ENCODE peak calls at places on chromosomes 12 and 14, in eight cellular contexts. One of them, this sample, is unnamed. For H3K4me1, the result is how much of the 10 kb centered on the place peaks cover.

GRCh38 chr14:74231784-74232183 is 7.5 kb upstream of the VSX2 start:
- DNase-seq in heart left ventricle: no peak
- DNase-seq in fibroblast of lung: no peak
- DNase-seq in uterus: no peak
- DNase-seq in ovary: no peak
- DNase-seq in Panc1: no peak
- DNase-seq in left lung: no peak
- DNase-seq in IMR-90: no peak
- DNase-seq in this sample: no peak

GRCh38 chr12:110858848-110859247 is 12.1 kb downstream of the CCDC63 start:
- DNase-seq in heart left ventricle: no peak
- DNase-seq in fibroblast of lung: peak
- DNase-seq in uterus: no peak
- DNase-seq in ovary: no peak
- DNase-seq in Panc1: no peak
- DNase-seq in left lung: no peak
- DNase-seq in IMR-90: no peak
- DNase-seq in this sample: peak

GRCh38 chr12:90112668-90113067 is 404.0 kb upstream of the ATP2B1 start:
- DNase-seq in heart left ventricle: no peak
- DNase-seq in fibroblast of lung: no peak
- DNase-seq in uterus: no peak
- DNase-seq in ovary: no peak
- DNase-seq in Panc1: no peak
- DNase-seq in left lung: no peak
- DNase-seq in IMR-90: no peak
- DNase-seq in this sample: no peak

GRCh38 chr12:105899589-105899988 is 239.2 kb downstream of the NUAK1 start:
- DNase-seq in heart left ventricle: no peak
- DNase-seq in fibroblast of lung: peak
- DNase-seq in uterus: no peak
- DNase-seq in ovary: no peak
- DNase-seq in Panc1: no peak
- DNase-seq in left lung: no peak
- DNase-seq in IMR-90: no peak
- DNase-seq in this sample: no peak

GRCh38 chr12:116818341-116818856 is 62.8 kb downstream of the HRK start:
- DNase-seq in heart left ventricle: peak
- DNase-seq in fibroblast of lung: peak
- DNase-seq in uterus: peak
- DNase-seq in ovary: peak
- DNase-seq in Panc1: no peak
- DNase-seq in left lung: no peak
- DNase-seq in IMR-90: peak
- DNase-seq in this sample: no peak

GRCh38 chr14:63204407-63205280 is at the start of gene RHOJ:
- DNase-seq in heart left ventricle: peak
- DNase-seq in fibroblast of lung: peak
- DNase-seq in uterus: peak
- DNase-seq in ovary: peak
- DNase-seq in Panc1: no peak
- DNase-seq in left lung: peak
- DNase-seq in IMR-90: peak
- DNase-seq in this sample: peak

GRCh38 chr14:75493580-75494130 is 28.6 kb upstream of the BATF start:
- DNase-seq in heart left ventricle: no peak
- DNase-seq in fibroblast of lung: no peak
- DNase-seq in uterus: no peak
- DNase-seq in ovary: no peak
- DNase-seq in Panc1: no peak
- DNase-seq in left lung: no peak
- DNase-seq in IMR-90: no peak
- DNase-seq in this sample: no peak

GRCh38 chr14:73977896-73978295 is 27.8 kb downstream of the COQ6 start:
- DNase-seq in heart left ventricle: no peak
- DNase-seq in fibroblast of lung: peak
- DNase-seq in uterus: no peak
- DNase-seq in ovary: no peak
- DNase-seq in Panc1: no peak
- DNase-seq in left lung: no peak
- DNase-seq in IMR-90: peak
- DNase-seq in this sample: no peak

GRCh38 chr14:87805315-87805723 is 187.7 kb downstream of the GALC start:
- DNase-seq in heart left ventricle: peak
- DNase-seq in fibroblast of lung: peak
- DNase-seq in uterus: no peak
- DNase-seq in ovary: no peak
- DNase-seq in Panc1: peak
- DNase-seq in left lung: peak
- DNase-seq in IMR-90: no peak
- DNase-seq in this sample: no peak

GRCh38 chr14:22390195-22390594 is 198.8 kb downstream of the DAD1 start:
- DNase-seq in heart left ventricle: no peak
- DNase-seq in fibroblast of lung: no peak
- DNase-seq in uterus: no peak
- DNase-seq in ovary: no peak
- DNase-seq in Panc1: no peak
- DNase-seq in left lung: no peak
- DNase-seq in IMR-90: no peak
- DNase-seq in this sample: peak

GRCh38 chr12:66648336-66648735 is 30.5 kb downstream of the GRIP1 start:
- DNase-seq in heart left ventricle: no peak
- DNase-seq in fibroblast of lung: peak
- DNase-seq in uterus: no peak
- DNase-seq in ovary: no peak
- DNase-seq in Panc1: no peak
- DNase-seq in left lung: no peak
- DNase-seq in IMR-90: peak
- DNase-seq in this sample: no peak

GRCh38 chr12:57001448-57001906 is 4.9 kb downstream of the ZBTB39 start:
- DNase-seq in heart left ventricle: peak
- DNase-seq in fibroblast of lung: peak
- DNase-seq in uterus: peak
- DNase-seq in ovary: peak
- DNase-seq in Panc1: peak
- DNase-seq in left lung: no peak
- DNase-seq in IMR-90: peak
- DNase-seq in this sample: peak

GRCh38 chr12:26610774-26611173 is 222.2 kb downstream of the ITPR2 start:
- DNase-seq in heart left ventricle: no peak
- DNase-seq in fibroblast of lung: no peak
- DNase-seq in uterus: no peak
- DNase-seq in ovary: no peak
- DNase-seq in Panc1: no peak
- DNase-seq in left lung: no peak
- DNase-seq in IMR-90: no peak
- DNase-seq in this sample: no peak

GRCh38 chr12:522692-523378 is 63.1 kb downstream of the B4GALNT3 start:
- DNase-seq in heart left ventricle: no peak
- DNase-seq in fibroblast of lung: no peak
- DNase-seq in uterus: no peak
- DNase-seq in ovary: no peak
- DNase-seq in Panc1: no peak
- DNase-seq in left lung: no peak
- DNase-seq in IMR-90: no peak
- DNase-seq in this sample: peak

GRCh38 chr12:526089-526488 is 66.3 kb downstream of the B4GALNT3 start:
- DNase-seq in heart left ventricle: no peak
- DNase-seq in fibroblast of lung: no peak
- DNase-seq in uterus: no peak
- DNase-seq in ovary: no peak
- DNase-seq in Panc1: no peak
- DNase-seq in left lung: no peak
- DNase-seq in IMR-90: no peak
- DNase-seq in this sample: peak

GRCh38 chr12:517538-517937 is 57.8 kb downstream of the B4GALNT3 start:
- DNase-seq in heart left ventricle: no peak
- DNase-seq in fibroblast of lung: no peak
- DNase-seq in uterus: no peak
- DNase-seq in ovary: no peak
- DNase-seq in Panc1: no peak
- DNase-seq in left lung: no peak
- DNase-seq in IMR-90: no peak
- DNase-seq in this sample: peak

GRCh38 chr12:524167-524951 is 64.6 kb downstream of the B4GALNT3 start:
- DNase-seq in heart left ventricle: no peak
- DNase-seq in fibroblast of lung: no peak
- DNase-seq in uterus: peak
- DNase-seq in ovary: no peak
- DNase-seq in Panc1: no peak
- DNase-seq in left lung: no peak
- DNase-seq in IMR-90: no peak
- DNase-seq in this sample: peak

DNA sequence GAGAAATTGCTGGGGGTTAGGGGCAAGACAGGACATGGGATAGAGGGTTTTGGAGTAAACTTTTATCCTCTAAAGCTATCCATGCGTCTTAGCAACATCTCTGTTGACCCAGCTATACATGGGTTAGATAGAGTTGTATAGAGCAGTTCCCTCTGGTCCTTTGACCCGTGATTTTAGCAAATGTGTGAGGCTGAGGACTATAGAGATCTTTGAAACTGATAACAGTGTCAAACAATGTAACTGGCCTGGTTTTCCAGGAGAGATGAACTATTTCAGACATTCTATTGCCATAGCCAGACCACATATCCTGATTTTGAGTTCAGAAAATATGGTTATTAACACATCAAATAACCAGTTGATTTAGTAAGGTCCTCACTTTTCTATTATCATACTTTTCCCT is 60.4 kb downstream of the B4GALNT3 start:
- DNase-seq in heart left ventricle: no peak
- DNase-seq in fibroblast of lung: no peak
- DNase-seq in uterus: no peak
- DNase-seq in ovary: no peak
- DNase-seq in Panc1: no peak
- DNase-seq in left lung: no peak
- DNase-seq in IMR-90: no peak
- DNase-seq in this sample: no peak
- H3K4me1 ChIP-seq in heart left ventricle: under half
- H3K4me1 ChIP-seq in fibroblast of lung: under half
- H3K4me1 ChIP-seq in uterus: under half
- H3K4me1 ChIP-seq in ovary: under half
- H3K4me1 ChIP-seq in Panc1: under half
- H3K4me1 ChIP-seq in left lung: under half
- H3K4me1 ChIP-seq in IMR-90: under half
- H3K4me1 ChIP-seq in this sample: under half

GRCh38 chr12:100895197-100895596 is 100.6 kb downstream of the ANO4 start:
- DNase-seq in heart left ventricle: no peak
- DNase-seq in fibroblast of lung: no peak
- DNase-seq in uterus: no peak
- DNase-seq in ovary: no peak
- DNase-seq in Panc1: no peak
- DNase-seq in left lung: no peak
- DNase-seq in IMR-90: no peak
- DNase-seq in this sample: no peak

GRCh38 chr12:100899301-100899700 is 104.7 kb downstream of the ANO4 start:
- DNase-seq in heart left ventricle: no peak
- DNase-seq in fibroblast of lung: no peak
- DNase-seq in uterus: no peak
- DNase-seq in ovary: no peak
- DNase-seq in Panc1: no peak
- DNase-seq in left lung: no peak
- DNase-seq in IMR-90: no peak
- DNase-seq in this sample: peak

GRCh38 chr12:100900808-100901207 is 106.2 kb downstream of the ANO4 start:
- DNase-seq in heart left ventricle: no peak
- DNase-seq in fibroblast of lung: no peak
- DNase-seq in uterus: no peak
- DNase-seq in ovary: no peak
- DNase-seq in Panc1: no peak
- DNase-seq in left lung: no peak
- DNase-seq in IMR-90: no peak
- DNase-seq in this sample: no peak

GRCh38 chr12:100897240-100897639 is 102.7 kb downstream of the ANO4 start:
- DNase-seq in heart left ventricle: no peak
- DNase-seq in fibroblast of lung: no peak
- DNase-seq in uterus: no peak
- DNase-seq in ovary: no peak
- DNase-seq in Panc1: no peak
- DNase-seq in left lung: no peak
- DNase-seq in IMR-90: no peak
- DNase-seq in this sample: no peak

GRCh38 chr12:100896192-100896591 is 101.6 kb downstream of the ANO4 start:
- DNase-seq in heart left ventricle: no peak
- DNase-seq in fibroblast of lung: no peak
- DNase-seq in uterus: no peak
- DNase-seq in ovary: no peak
- DNase-seq in Panc1: no peak
- DNase-seq in left lung: no peak
- DNase-seq in IMR-90: no peak
- DNase-seq in this sample: no peak
- TF ChIP-seq CTCF in heart left ventricle: no peak
- TF ChIP-seq CTCF in fibroblast of lung: no peak
- TF ChIP-seq CTCF in uterus: no peak
- TF ChIP-seq CTCF in ovary: no peak
- TF ChIP-seq CTCF in Panc1: no peak
- TF ChIP-seq CTCF in left lung: no peak
- TF ChIP-seq CTCF in IMR-90: no peak
- TF ChIP-seq CTCF in this sample: no peak

DNA sequence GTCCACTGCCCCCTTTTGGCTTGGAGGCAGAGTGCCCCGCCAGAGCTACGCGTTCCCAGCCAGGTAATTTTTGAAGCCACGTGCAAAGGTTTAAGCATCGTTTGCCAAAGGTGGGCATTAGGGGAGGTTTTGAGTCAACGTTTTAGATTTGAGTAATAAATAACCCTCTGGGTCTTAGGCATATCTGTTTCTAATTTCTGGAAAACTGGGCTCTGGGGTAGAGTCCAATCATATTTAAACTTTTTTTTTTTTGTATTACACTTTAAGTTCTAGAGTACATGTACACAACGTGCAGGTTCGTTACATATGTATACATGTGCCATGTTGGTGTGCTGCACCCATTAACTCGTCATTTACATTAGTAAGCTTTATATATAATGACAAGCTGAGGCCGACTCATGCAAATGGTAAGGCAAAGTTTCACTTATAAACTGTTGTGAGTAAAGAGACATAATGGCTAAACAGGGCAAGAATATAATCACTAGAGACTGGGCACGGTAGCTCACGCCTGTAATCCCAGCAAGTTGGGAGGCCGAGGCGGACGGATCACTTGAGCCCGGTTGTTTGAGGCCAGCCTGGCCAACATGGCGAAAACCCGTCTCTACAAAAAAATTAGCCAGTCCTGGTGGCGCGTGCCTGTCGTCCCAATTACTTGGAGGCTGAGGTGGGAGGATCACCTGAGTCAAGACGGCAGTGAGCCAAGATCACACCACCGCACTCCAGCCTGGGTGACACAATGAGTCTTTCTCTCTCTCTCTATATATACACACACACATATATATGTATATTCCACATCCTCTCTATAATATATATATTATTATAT is 491 bp upstream of the NR2C1 start:
- DNase-seq in heart left ventricle: no peak
- DNase-seq in fibroblast of lung: no peak
- DNase-seq in uterus: no peak
- DNase-seq in ovary: peak
- DNase-seq in Panc1: no peak
- DNase-seq in left lung: no peak
- DNase-seq in IMR-90: no peak
- DNase-seq in this sample: no peak
- H3K4me3 ChIP-seq in heart left ventricle: no peak
- H3K4me3 ChIP-seq in fibroblast of lung: peak
- H3K4me3 ChIP-seq in uterus: peak
- H3K4me3 ChIP-seq in ovary: peak
- H3K4me3 ChIP-seq in Panc1: peak
- H3K4me3 ChIP-seq in left lung: peak
- H3K4me3 ChIP-seq in IMR-90: peak
- H3K4me3 ChIP-seq in this sample: peak

GRCh38 chr12:51961834-51962233 is 10.3 kb downstream of the ACVR1B start:
- DNase-seq in heart left ventricle: no peak
- DNase-seq in fibroblast of lung: no peak
- DNase-seq in uterus: no peak
- DNase-seq in ovary: no peak
- DNase-seq in Panc1: no peak
- DNase-seq in left lung: no peak
- DNase-seq in IMR-90: no peak
- DNase-seq in this sample: no peak
- H3K4me1 ChIP-seq in heart left ventricle: under half
- H3K4me1 ChIP-seq in fibroblast of lung: under half
- H3K4me1 ChIP-seq in uterus: under half
- H3K4me1 ChIP-seq in ovary: under half
- H3K4me1 ChIP-seq in Panc1: under half
- H3K4me1 ChIP-seq in left lung: under half
- H3K4me1 ChIP-seq in IMR-90: under half
- H3K4me1 ChIP-seq in this sample: under half